ENCODE peak calls at places on chromosomes 3 and 15, in seven cellular contexts. L is tibial nerve; K is H9; E is CD8-positive, alpha-beta T cell; C is mesendoderm; W is cardiac muscle cell; O is ovary. N is an unnamed sample.

GRCh38 chr3:48042071-48042760 is 26.0 kb upstream of the MAP4 start:
- DNase-seq in K (no peak), L (no peak), O (no peak), E (no peak), C (peak; percentile 65), W (no peak), N (no peak)

GRCh38 chr3:174329321-174329720 is 529.8 kb upstream of the NAALADL2 start:
- DNase-seq in K (no peak), W (no peak), L (no peak), C (no peak), O (no peak), E (no peak), N (no peak)

GRCh38 chr3:121660356-121661171 is at the start of gene HCLS1:
- DNase-seq in C (peak; percentile 19), L (peak; percentile 41), E (peak; percentile 61), O (no peak), W (no peak), K (no peak), N (no peak)

GRCh38 chr3:142596726-142597088 is 514 bp downstream of the PLS1 start:
- DNase-seq in K (no peak), W (no peak), E (no peak), C (no peak), L (no peak), O (no peak), N (no peak)

GRCh38 chr3:148240351-148240750 is 457.4 kb upstream of the AGTR1 start:
- DNase-seq in K (no peak), O (no peak), E (no peak), C (no peak), W (no peak), L (no peak), N (no peak)

GRCh38 chr3:38454179-38454883 is 641 bp downstream of the ACVR2B start:
- DNase-seq in C (peak; percentile 35), O (peak; percentile 46), E (no peak), L (no peak), W (peak; percentile 61), K (no peak), N (no peak)

GRCh38 chr3:179347108-179347382 is 464 bp upstream of the MFN1 start:
- DNase-seq in K (no peak), L (no peak), E (no peak), W (no peak), O (no peak), C (no peak), N (no peak)

GRCh38 chr3:132788299-132788698 is 66.1 kb upstream of the NPHP3 start:
- DNase-seq in O (peak; percentile 33), W (no peak), E (no peak), C (no peak), K (no peak), L (peak; percentile 64), N (no peak)

GRCh38 chr3:183714622-183715021 is 17.0 kb downstream of the YEATS2 start:
- DNase-seq in O (no peak), E (no peak), C (no peak), W (no peak), L (no peak), K (no peak), N (no peak)

GRCh38 chr15:28023933-28024888 is 74.9 kb downstream of the OCA2 start:
- DNase-seq in K (no peak), O (no peak), W (no peak), C (no peak), L (no peak), E (no peak), N (no peak)

GRCh38 chr3:54223063-54223462 is 100.7 kb downstream of the CACNA2D3 start:
- DNase-seq in O (no peak), L (no peak), E (no peak), W (no peak), C (no peak), K (no peak), N (no peak)

GRCh38 chr15:86044981-86045380 is 34.7 kb upstream of the AGBL1 start:
- DNase-seq in O (no peak), L (no peak), W (no peak), K (no peak), C (peak; percentile 14), E (no peak), N (no peak)

GRCh38 chr3:55826731-55827496 is 339.8 kb upstream of the WNT5A start:
- DNase-seq in C (no peak), K (no peak), L (no peak), W (no peak), O (no peak), E (no peak), N (no peak)

GRCh38 chr3:150699068-150699635 is 4.6 kb downstream of the ERICH6 start:
- DNase-seq in L (no peak), K (no peak), C (no peak), O (no peak), W (no peak), E (no peak), N (no peak)

GRCh38 chr15:78536134-78536533 is 4.1 kb upstream of the PSMA4 start:
- DNase-seq in K (no peak), W (no peak), E (no peak), C (no peak), O (no peak), L (no peak), N (no peak)

DNA sequence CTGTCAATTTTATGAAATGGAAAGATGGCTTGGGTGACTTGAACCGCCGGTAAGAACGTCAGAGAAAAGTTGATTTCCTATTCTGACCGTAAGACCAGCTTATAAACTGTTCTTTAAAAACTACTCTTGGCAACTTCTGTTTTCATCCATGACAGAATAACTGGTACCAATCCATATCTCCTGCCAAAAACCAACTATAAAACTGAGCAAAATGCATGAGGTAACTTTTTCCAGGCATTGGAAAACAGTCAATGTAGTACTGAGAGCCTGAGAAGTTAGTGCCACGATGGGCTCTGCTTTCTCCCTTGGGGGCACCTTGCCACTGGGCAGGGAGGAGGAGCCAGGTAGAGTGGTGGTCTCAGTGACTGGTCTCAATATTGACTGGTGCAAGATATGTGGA is 615.2 kb upstream of the TBL1XR1 start:
- DNase-seq in L (no peak), W (no peak), C (no peak), E (no peak), O (no peak), K (no peak), N (no peak)
- H3K4me1 ChIP-seq in L (no peaks in the 10 kb centered on the region), W (no peaks in the 10 kb centered on the region), C (no peaks in the 10 kb centered on the region), E (peaks cover 7% of the 10 kb centered on the region), O (peaks cover 4% of the 10 kb centered on the region), K (no peaks in the 10 kb centered on the region), N (no peaks in the 10 kb centered on the region)

DNA sequence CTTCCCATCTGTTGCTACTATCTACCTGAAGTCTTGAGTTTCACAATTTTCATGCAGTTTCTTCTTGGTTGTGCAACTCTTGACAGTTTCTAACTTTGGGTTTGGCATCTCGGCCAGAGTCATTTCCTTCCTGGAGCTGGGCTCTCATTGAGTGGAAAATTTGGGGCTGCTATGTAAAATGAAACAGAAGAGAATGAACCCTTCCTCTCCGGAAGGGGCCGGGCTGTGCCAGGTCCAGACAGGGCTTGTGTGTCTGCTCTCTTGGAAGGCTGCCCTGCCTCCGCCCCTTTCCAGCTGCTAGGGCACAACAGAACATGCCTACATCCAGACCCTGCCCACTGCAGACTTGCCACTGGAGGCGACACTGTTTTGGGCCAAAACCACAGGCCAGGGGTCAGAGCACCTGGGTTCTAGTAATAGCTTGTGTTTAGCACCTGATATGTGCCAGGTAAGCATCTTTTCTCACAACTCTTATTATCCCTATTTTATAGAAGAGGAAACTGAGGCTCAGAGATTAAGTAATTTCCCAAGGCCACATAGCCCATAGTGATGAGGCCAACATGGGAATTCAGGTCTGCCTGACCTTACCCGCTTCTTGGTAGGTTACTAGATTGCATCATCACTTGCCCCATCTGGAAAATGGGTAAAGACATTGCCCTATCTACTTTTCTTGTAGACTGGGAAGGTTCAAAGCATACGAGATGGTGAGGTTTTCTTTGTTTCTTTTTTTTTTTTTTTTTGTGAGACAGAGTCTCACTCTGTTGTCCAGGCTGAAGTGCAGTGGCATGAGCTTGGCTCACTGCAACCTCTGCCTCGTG is 25.0 kb downstream of the IRAK2 start:
- DNase-seq in E (no peak), W (no peak), C (no peak), L (peak; percentile 78), O (peak; percentile 65), K (no peak), N (no peak)
- H3K27ac ChIP-seq in E (no peak overlapping the region), W (no peak overlapping the region), C (no peak overlapping the region), L (peak overlapping the region; percentile 87), O (no peak overlapping the region), K (no peak overlapping the region), N (no peak overlapping the region)

GRCh38 chr15:100892013-100892355 is 12.4 kb downstream of the ALDH1A3 start:
- DNase-seq in E (no peak), O (no peak), L (no peak), W (no peak), C (no peak), K (no peak), N (no peak)

GRCh38 chr15:100890059-100890720 is 10.6 kb downstream of the ALDH1A3 start:
- DNase-seq in K (no peak), L (no peak), E (no peak), W (no peak), O (no peak), C (no peak), N (no peak)

GRCh38 chr15:100891316-100892012 is 11.8 kb downstream of the ALDH1A3 start:
- DNase-seq in C (peak; percentile 51), O (no peak), W (peak; percentile 34), E (no peak), L (no peak), K (no peak), N (no peak)

GRCh38 chr15:100889359-100890058 is 9.9 kb downstream of the ALDH1A3 start:
- DNase-seq in C (peak; percentile 87), W (no peak), L (peak; percentile 53), K (no peak), E (no peak), O (peak; percentile 71), N (no peak)

DNA sequence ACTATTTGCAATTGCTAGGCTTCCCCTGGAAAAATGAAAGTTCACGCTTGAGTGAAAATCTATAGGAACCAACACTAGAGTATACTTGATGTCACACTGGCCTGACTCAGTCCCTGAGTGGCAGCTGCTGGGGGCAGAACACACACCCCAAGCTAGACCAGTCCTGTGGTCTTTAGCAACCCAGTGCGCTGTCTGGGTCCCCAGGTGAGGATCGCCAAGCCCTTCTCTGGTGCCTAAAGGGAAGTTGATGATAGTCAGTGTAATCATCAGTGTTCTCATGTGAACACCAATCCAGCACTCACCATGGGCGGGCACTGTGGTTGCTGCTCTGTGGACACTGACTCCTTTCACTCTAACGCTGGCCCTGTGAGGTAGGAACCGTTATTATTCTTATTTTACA is 11.2 kb downstream of the ALDH1A3 start:
- DNase-seq in L (no peak), W (no peak), C (no peak), K (no peak), E (no peak), O (no peak), N (no peak)
- H3K27me3 ChIP-seq in L (no peaks in the 10 kb centered on the region), W (peaks cover 15% of the 10 kb centered on the region), C (no peaks in the 10 kb centered on the region), K (no peaks in the 10 kb centered on the region), E (peaks cover 2% of the 10 kb centered on the region), O (no peaks in the 10 kb centered on the region), N (no peaks in the 10 kb centered on the region)

GRCh38 chr15:63986751-63987341 is 59.4 kb downstream of the DAPK2 start:
- DNase-seq in O (no peak), W (no peak), L (no peak), E (no peak), C (no peak), K (no peak), N (no peak)
- H3K4me1 ChIP-seq in O (peaks cover 6% of the 10 kb centered on the region), W (peaks cover 9% of the 10 kb centered on the region), L (no peaks in the 10 kb centered on the region), E (no peaks in the 10 kb centered on the region), C (no peaks in the 10 kb centered on the region), K (no peaks in the 10 kb centered on the region), N (no peaks in the 10 kb centered on the region)